ENCODE peak calls at places on chromosomes 12 and 14, in nine cellular contexts. K, O, N, A, W, T, J, X and M are unnamed samples.
A peak's percentile ranks its signal among the peaks of the same experiment; 100 is the strongest.

GRCh38 chr14:55807536-55807935 is 227.5 kb downstream of the KTN1 start:
- DNase-seq in J (no peak), T (no peak), A (no peak), K (no peak), W (no peak), N (no peak), O (no peak), X (no peak), M (no peak)

GRCh38 chr12:25194211-25194610 is 749 bp downstream of the DNAI7 start:
- DNase-seq in A (no peak), J (no peak), W (no peak), X (no peak), K (no peak), T (no peak), O (no peak), N (no peak), M (no peak)

GRCh38 chr14:74018029-74018703 is 922 bp downstream of the ENTPD5 start:
- DNase-seq in T (no peak), N (no peak), J (no peak), K (peak; percentile 61), W (no peak), X (no peak), O (no peak), A (no peak), M (no peak)

GRCh38 chr12:31876568-31877424 is 82.4 kb upstream of the RESF1 start:
- DNase-seq in A (no peak), O (no peak), T (no peak), J (no peak), W (no peak), K (no peak), X (peak; percentile 55), N (no peak), M (no peak)

GRCh38 chr12:11695321-11695720 is 45.8 kb downstream of the ETV6 start:
- DNase-seq in A (no peak), O (no peak), J (no peak), K (peak; percentile 34), T (no peak), N (no peak), X (no peak), W (no peak), M (no peak)

GRCh38 chr12:15801770-15802393 is 12.7 kb upstream of the EPS8 start:
- DNase-seq in O (no peak), T (no peak), N (no peak), A (no peak), J (no peak), K (no peak), X (peak; percentile 55), W (no peak), M (no peak)

GRCh38 chr14:101398011-101398410 is 163.3 kb upstream of the DIO3 start:
- DNase-seq in A (no peak), T (no peak), W (no peak), N (no peak), X (no peak), O (no peak), K (no peak), J (no peak), M (no peak)

GRCh38 chr14:104561661-104562495 is 17.7 kb upstream of the C14orf180 start:
- DNase-seq in N (no peak), W (no peak), T (no peak), O (peak; percentile 23), A (no peak), X (no peak), J (no peak), K (no peak), M (peak; percentile 7)

GRCh38 chr12:15152864-15153263 is 68.4 kb downstream of the RERG start:
- DNase-seq in X (no peak), A (no peak), W (no peak), J (no peak), T (no peak), N (no peak), K (peak; percentile 84), O (no peak), M (no peak)

GRCh38 chr12:8590842-8591545 is 21.7 kb downstream of the AICDA start:
- DNase-seq in J (no peak), K (no peak), T (no peak), O (no peak), X (no peak), N (peak; percentile 53), W (no peak), A (no peak), M (no peak)

GRCh38 chr14:105537580-105538474 is 11.4 kb downstream of the TMEM121 start:
- DNase-seq in O (peak; percentile 77), N (peak; percentile 51), A (peak; percentile 53), J (no peak), X (peak; percentile 89), T (no peak), W (no peak), K (peak; percentile 19), M (peak; percentile 58)

GRCh38 chr12:123142948-123143752 is 7.7 kb downstream of the PITPNM2 start:
- DNase-seq in X (no peak), T (no peak), J (no peak), N (peak; percentile 26), A (no peak), O (no peak), W (no peak), K (no peak), M (no peak)